ENCODE peak calls at places on chromosomes 13 and 19, in four cellular contexts. R is K562, B is GM12878, V is HepG2. P is an unnamed sample.

GRCh38 chr19:29672933-29673336 is 7.7 kb downstream of the PLEKHF1 start:
- DNase-seq in R (no peak), B (peak), V (no peak), P (no peak)

GRCh38 chr19:3024509-3024869 is 4.6 kb downstream of the TLE2 start:
- DNase-seq in B (no peak), V (no peak), R (no peak), P (no peak)

GRCh38 chr13:75508002-75508548 is 26.1 kb upstream of the TBC1D4 start:
- DNase-seq in B (no peak), R (no peak), V (no peak), P (no peak)

GRCh38 chr19:50358483-50359431 is 6.7 kb downstream of the NAPSA start:
- DNase-seq in B (peak), V (no peak), R (peak), P (no peak)

GRCh38 chr19:14661372-14661924 is 13.2 kb downstream of the ADGRE3 start:
- DNase-seq in R (no peak), B (no peak), V (no peak), P (no peak)

GRCh38 chr13:87981416-87981815 is 310.2 kb downstream of the SLITRK5 start:
- DNase-seq in R (no peak), B (no peak), V (no peak), P (no peak)

GRCh38 chr19:31449379-31449778 is 100.1 kb upstream of the TSHZ3 start:
- DNase-seq in V (no peak), B (no peak), R (no peak), P (no peak)

GRCh38 chr19:52566121-52566520 is 4.0 kb upstream of the ZNF701 start:
- DNase-seq in V (no peak), B (no peak), R (no peak), P (no peak)

GRCh38 chr19:37014456-37014855 is 63.8 kb upstream of the ZNF420 start:
- DNase-seq in R (no peak), V (no peak), B (no peak), P (no peak)

GRCh38 chr13:80132741-80133601 is 208.0 kb downstream of the SPRY2 start:
- DNase-seq in R (no peak), V (peak), B (no peak), P (no peak)

GRCh38 chr13:114118763-114119123 is 13.7 kb downstream of the RASA3 start:
- DNase-seq in R (no peak), B (no peak), V (no peak), P (no peak)

GRCh38 chr13:114115796-114116195 is 16.6 kb downstream of the RASA3 start:
- DNase-seq in R (no peak), B (no peak), V (no peak), P (no peak)

GRCh38 chr13:114115191-114115671 is 17.2 kb downstream of the RASA3 start:
- DNase-seq in B (no peak), V (peak), R (peak), P (peak)

GRCh38 chr13:114118086-114118762 is 14.2 kb downstream of the RASA3 start:
- DNase-seq in V (peak), B (no peak), R (no peak), P (peak)

GRCh38 chr13:114116734-114117133 is 15.7 kb downstream of the RASA3 start:
- DNase-seq in R (no peak), V (no peak), B (no peak), P (no peak)
- TF ChIP-seq CREM in R (no peak), V (no peak), B (no peak), P (no peak)

GRCh38 chr19:18809149-18809978 is 18.3 kb upstream of the COMP start:
- DNase-seq in V (no peak), R (no peak), B (no peak), P (no peak)

GRCh38 chr19:18815673-18816072 is 16.1 kb upstream of the UPF1 start:
- DNase-seq in B (no peak), R (no peak), V (no peak), P (no peak)

GRCh38 chr19:18817574-18817973 is 14.2 kb upstream of the UPF1 start:
- DNase-seq in B (no peak), V (no peak), R (no peak), P (no peak)

DNA sequence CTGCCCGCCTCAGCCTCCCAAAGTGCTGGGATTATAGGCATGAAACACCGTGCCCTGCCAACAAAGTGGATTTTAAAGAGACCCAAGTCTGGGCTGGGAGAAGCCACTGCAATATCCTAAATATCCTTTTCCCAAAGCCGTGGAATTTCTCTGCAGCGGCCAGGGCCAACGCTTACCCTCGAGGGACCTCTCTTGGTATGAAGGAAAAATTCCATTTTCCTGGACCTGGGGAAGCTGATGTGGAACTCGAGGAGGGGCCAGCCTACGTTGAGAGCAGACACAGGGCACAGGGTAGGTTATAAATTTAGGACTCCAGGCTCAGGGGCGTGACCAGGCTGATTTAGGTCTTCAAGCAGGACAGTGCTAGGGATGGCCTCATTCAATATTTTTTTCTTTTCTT is 17.7 kb upstream of the UPF1 start:
- DNase-seq in B (no peak), V (no peak), R (no peak), P (no peak)
- TF ChIP-seq SP1 in B (no peak), V (no peak), R (no peak), P (no peak)

DNA sequence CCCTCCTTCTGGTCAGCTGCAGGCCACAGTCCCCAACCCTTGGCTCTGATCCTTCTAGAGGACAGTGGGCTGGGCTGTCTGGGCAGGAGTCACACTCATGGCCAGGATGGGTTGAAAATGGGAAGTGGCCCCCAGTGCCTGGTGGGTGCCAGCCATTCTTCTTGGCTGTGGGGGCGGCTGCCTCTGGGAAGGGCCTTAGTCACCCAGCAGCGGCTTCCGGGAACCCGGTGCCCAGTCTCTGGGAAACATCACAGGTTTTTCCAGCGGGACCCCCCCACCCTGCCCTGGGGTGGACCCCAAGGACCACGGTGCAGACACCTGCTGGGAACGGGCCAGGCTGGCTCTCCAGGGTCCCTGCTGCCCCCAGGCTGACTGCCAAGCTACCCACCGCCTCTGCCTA is 27.3 kb upstream of the SLC7A10 start:
- DNase-seq in V (no peak), R (no peak), B (no peak), P (no peak)
- TF ChIP-seq CREM in V (no peak), R (no peak), B (no peak), P (no peak)

GRCh38 chr13:45278096-45278645 is 62.8 kb downstream of the TPT1 start:
- DNase-seq in V (no peak), R (no peak), B (no peak), P (no peak)
- TF ChIP-seq SP1 in V (no peak), R (no peak), B (no peak), P (no peak)

DNA sequence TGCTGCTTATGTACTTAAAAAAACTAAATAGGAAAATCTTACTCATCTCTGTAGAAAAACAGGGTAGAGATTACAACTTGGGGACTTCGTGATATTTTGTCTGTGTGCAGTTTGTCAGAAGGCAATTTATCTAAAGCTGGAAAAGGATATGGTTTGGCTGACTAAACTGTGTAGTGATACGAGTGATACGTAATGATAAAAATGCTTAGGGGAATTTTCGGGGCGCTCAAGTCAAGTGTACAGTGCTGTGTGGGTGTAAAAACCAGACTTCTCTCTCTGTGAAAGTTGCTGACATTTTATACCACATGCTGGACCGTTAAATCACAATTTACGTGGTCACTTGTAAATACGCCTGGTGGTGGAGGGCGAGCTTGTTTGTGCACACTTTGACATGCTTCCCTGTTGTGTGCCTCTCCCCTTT is 221.7 kb downstream of the KCNRG start:
- DNase-seq in B (peak), V (no peak), R (no peak), P (no peak)
- TF ChIP-seq CREM in B (peak), V (no peak), R (no peak), P (no peak)

GRCh38 chr13:110103026-110103425 is 203.9 kb downstream of the COL4A1 start:
- DNase-seq in B (no peak), R (no peak), V (no peak), P (no peak)
- TF ChIP-seq SP1 in B (no peak), R (no peak), V (no peak), P (no peak)

DNA sequence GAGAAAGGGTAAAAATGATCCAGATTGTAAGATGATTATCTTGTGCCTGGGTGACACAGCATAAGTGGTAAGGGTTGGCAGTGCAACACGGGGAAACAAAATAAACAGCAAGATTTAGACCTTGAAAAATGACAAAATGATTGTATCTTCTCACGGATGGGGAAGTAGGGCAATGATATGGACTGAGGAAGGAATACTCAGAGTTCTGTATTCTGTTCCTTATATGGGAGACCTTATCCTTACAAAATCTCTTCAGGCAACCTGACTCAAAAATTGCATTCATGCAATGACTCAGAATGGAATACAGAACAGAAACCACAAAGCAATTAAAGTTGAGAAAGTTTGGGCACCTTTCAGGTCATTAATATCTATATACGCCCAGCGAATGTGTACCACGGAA is 149.0 kb downstream of the HS6ST3 start:
- DNase-seq in B (no peak), V (no peak), R (no peak), P (no peak)
- TF ChIP-seq CREM in B (no peak), V (no peak), R (no peak), P (no peak)

DNA sequence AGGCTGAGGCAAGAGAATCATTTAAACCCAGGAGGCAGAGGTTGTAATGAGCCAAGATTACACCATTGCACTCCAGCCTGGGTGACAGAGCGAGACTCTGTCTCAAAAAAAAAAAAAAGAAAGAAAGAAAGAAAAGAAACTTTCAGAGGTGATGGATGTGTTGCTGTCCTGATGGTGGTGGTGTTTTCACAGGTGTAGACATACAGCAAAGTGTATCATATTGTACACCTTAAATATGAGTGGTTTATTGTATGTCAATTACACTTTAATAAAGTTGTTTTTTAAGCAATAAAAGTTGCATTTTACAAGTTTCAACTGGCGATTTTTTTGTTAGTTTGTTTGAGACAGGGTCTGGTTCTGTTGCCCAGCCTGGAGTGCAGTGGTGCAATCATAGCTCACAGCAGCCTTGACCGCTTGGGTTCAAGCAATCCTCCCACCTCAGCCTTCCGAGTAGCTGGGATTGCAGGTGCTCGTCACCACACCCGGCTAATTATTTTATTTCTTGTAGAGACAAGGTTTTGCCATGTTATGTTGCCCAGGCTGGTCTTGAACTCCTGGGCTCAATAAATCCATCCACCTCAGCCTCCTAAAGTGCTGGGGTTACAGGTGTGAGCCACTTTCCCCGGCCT is 13.5 kb upstream of the INSR start:
- DNase-seq in B (no peak), V (no peak), R (no peak), P (no peak)
- TF ChIP-seq SP1 in B (no peak), V (no peak), R (no peak), P (no peak)

GRCh38 chr13:28981530-28981929 is 161.4 kb downstream of the MTUS2 start:
- DNase-seq in R (no peak), V (no peak), B (no peak), P (no peak)
- TF ChIP-seq CREM in R (no peak), V (no peak), B (no peak), P (no peak)